ENCODE peak calls at places on chromosomes 16 and 17, in four cellular contexts. B is left ventricle myocardium superior; X is kidney glomerular epithelial cell; H is stimulated activated CD4-positive, alpha-beta T cell treated with anti-CD3 and anti-CD28 coated beads, Interleukin-2, amount 100 ng/mL, for 4 hours. Y is an unnamed sample.
A peak's percentile ranks its signal among the peaks of the same experiment; 100 is the strongest.

GRCh38 chr17:60641126-60641525 is 36.5 kb upstream of the BCAS3 start:
- DNase-seq in B (no peak), X (no peak), H (no peak), Y (no peak)

GRCh38 chr17:47675380-47676198 is 18.4 kb upstream of the TBKBP1 start:
- DNase-seq in B (no peak), X (no peak), H (no peak), Y (no peak)

GRCh38 chr17:882827-883585 is 96.6 kb downstream of the NXN start:
- DNase-seq in B (peak; percentile 73), X (no peak), H (no peak), Y (no peak)

GRCh38 chr16:87562201-87562600 is 40.1 kb upstream of the JPH3 start:
- DNase-seq in B (no peak), X (no peak), H (no peak), Y (no peak)

GRCh38 chr17:37327341-37328090 is 48.3 kb upstream of the C17orf78 start:
- DNase-seq in B (no peak), X (peak; percentile 35), H (no peak), Y (peak; percentile 72)

GRCh38 chr17:73363788-73364522 is 52.2 kb upstream of the CDC42EP4 start:
- DNase-seq in B (peak; percentile 21), X (no peak), H (no peak), Y (no peak)

GRCh38 chr16:58464047-58464915 is 35.7 kb upstream of the NDRG4 start:
- DNase-seq in B (peak; percentile 75), X (no peak), H (no peak), Y (no peak)

GRCh38 chr17:62892870-62893338 is 73.1 kb upstream of the TANC2 start:
- DNase-seq in B (no peak), X (peak; percentile 91), H (no peak), Y (peak; percentile 80)

GRCh38 chr17:39564201-39564828 is 43.4 kb downstream of the NEUROD2 start:
- DNase-seq in B (no peak), X (no peak), H (no peak), Y (no peak)

GRCh38 chr17:60109161-60109560 is 30.4 kb upstream of the HEATR6 start:
- DNase-seq in B (no peak), X (no peak), H (no peak), Y (no peak)

GRCh38 chr16:801584-802363 is 1.2 kb upstream of the GNG13 start:
- DNase-seq in B (no peak), X (no peak), H (no peak), Y (no peak)

GRCh38 chr16:85699628-85700027 is 10.9 kb upstream of the GINS2 start:
- DNase-seq in B (peak; percentile 46), X (no peak), H (no peak), Y (no peak)

GRCh38 chr16:64910351-64910750 is 211.5 kb downstream of the CDH11 start:
- DNase-seq in B (peak; percentile 62), X (no peak), H (no peak), Y (no peak)

GRCh38 chr17:1484586-1485310 is 7.7 kb downstream of the MYO1C start:
- DNase-seq in B (peak; percentile 68), X (no peak), H (peak; percentile 50), Y (no peak)

GRCh38 chr17:18963126-18964017 is 11.4 kb downstream of the SLC5A10 start:
- DNase-seq in B (peak; percentile 20), X (no peak), H (no peak), Y (no peak)

GRCh38 chr17:81097943-81098308 is 63.0 kb downstream of the BAIAP2 start:
- DNase-seq in B (peak; percentile 56), X (peak; percentile 10), H (no peak), Y (no peak)

GRCh38 chr17:33469411-33469810 is 176.3 kb upstream of the ASIC2 start:
- DNase-seq in B (no peak), X (no peak), H (no peak), Y (no peak)

GRCh38 chr16:52921104-52921503 is 131.6 kb downstream of the CHD9NB start:
- DNase-seq in B (no peak), X (no peak), H (no peak), Y (no peak)

GRCh38 chr17:30091771-30092170 is 24.8 kb upstream of the NSRP1 start:
- DNase-seq in B (no peak), X (peak; percentile 44), H (no peak), Y (peak; percentile 38)

GRCh38 chr16:22324787-22325597 is 27.8 kb downstream of the POLR3E start:
- DNase-seq in B (no peak), X (no peak), H (no peak), Y (no peak)

GRCh38 chr16:69838417-69838990 is 76.4 kb downstream of the WWP2 start:
- DNase-seq in B (peak; percentile 41), X (no peak), H (no peak), Y (no peak)

GRCh38 chr17:78045316-78045715 is 83.2 kb downstream of the TMC6 start:
- DNase-seq in B (no peak), X (no peak), H (no peak), Y (no peak)

GRCh38 chr16:68973611-68974120 is 130.3 kb downstream of the TANGO6 start:
- DNase-seq in B (no peak), X (no peak), H (no peak), Y (no peak)

GRCh38 chr17:55598495-55598894 is 87.2 kb upstream of the SMIM36 start:
- DNase-seq in B (no peak), X (no peak), H (no peak), Y (no peak)

GRCh38 chr17:5237541-5238016 is 2.9 kb upstream of the SCIMP start:
- DNase-seq in B (no peak), X (no peak), H (no peak), Y (no peak)

GRCh38 chr17:75776399-75777242 is 8.0 kb upstream of the UNK start:
- DNase-seq in B (no peak), X (no peak), H (no peak), Y (no peak)

GRCh38 chr16:88977028-88977844 is at the start of gene CBFA2T3:
- DNase-seq in B (peak; percentile 88), X (no peak), H (no peak), Y (no peak)

GRCh38 chr17:207775-208174 is 26.3 kb upstream of the DOC2B start:
- DNase-seq in B (no peak), X (no peak), H (no peak), Y (no peak)

GRCh38 chr17:8176197-8176940 is at the start of gene TMEM107:
- DNase-seq in B (peak; percentile 93), X (peak; percentile 69), H (peak; percentile 80), Y (no peak)

GRCh38 chr17:67246398-67246647 is 1.3 kb upstream of the HELZ start:
- DNase-seq in B (no peak), X (no peak), H (no peak), Y (no peak)

GRCh38 chr17:38509008-38509771 is 80.9 kb downstream of the ARHGAP23 start:
- DNase-seq in B (peak; percentile 85), X (peak; percentile 11), H (peak; percentile 60), Y (peak; percentile 10)

GRCh38 chr16:68590201-68590994 is 51.3 kb downstream of the ZFP90 start:
- DNase-seq in B (peak; percentile 55), X (peak; percentile 47), H (peak; percentile 28), Y (no peak)

GRCh38 chr17:64694207-64694606 is 32.1 kb upstream of the SMURF2 start:
- DNase-seq in B (peak; percentile 63), X (no peak), H (no peak), Y (peak; percentile 32)

GRCh38 chr16:55488306-55488705 is 9.3 kb downstream of the MMP2 start:
- DNase-seq in B (no peak), X (peak; percentile 70), H (no peak), Y (no peak)

GRCh38 chr17:48148029-48148759 is 40.6 kb downstream of the SNX11 start:
- DNase-seq in B (no peak), X (no peak), H (no peak), Y (no peak)

GRCh38 chr17:46931596-46931995 is 8.6 kb downstream of the GOSR2 start:
- DNase-seq in B (no peak), X (no peak), H (no peak), Y (no peak)

GRCh38 chr16:17205279-17206139 is 265.3 kb downstream of the XYLT1 start:
- DNase-seq in B (no peak), X (no peak), H (no peak), Y (no peak)